ENCODE peak calls at places on chromosome 21, in five cellular contexts. J is activated naive CD4-positive, alpha-beta T cell treated with anti-CD3 and anti-CD28 coated beads, Interleukin-2, amount 50 U/mL, for 16 hours; F is heart right ventricle; N is GM10248; X is neural progenitor cell. Q is an unnamed sample.

GRCh38 chr21:36065497-36066036 is 4.3 kb upstream of the CBR1 start:
- DNase-seq in F (no peak), N (no peak), J (no peak), X (no peak), Q (no peak)

GRCh38 chr21:38527737-38528136 is 29.5 kb upstream of the ERG start:
- DNase-seq in F (no peak), J (no peak), X (no peak), N (no peak), Q (no peak)

GRCh38 chr21:41671859-41672542 is 94.9 kb downstream of the RIPK4 start:
- DNase-seq in X (no peak), F (no peak), N (no peak), J (no peak), Q (peak)

GRCh38 chr21:33383056-33383888 is 19.9 kb upstream of the IFNGR2 start:
- DNase-seq in N (peak), F (peak), X (peak), J (peak), Q (peak)

GRCh38 chr21:46171996-46172862 is 12.0 kb downstream of the SPATC1L start:
- DNase-seq in J (no peak), X (no peak), F (no peak), N (no peak), Q (peak)

GRCh38 chr21:42699196-42699595 is 45.8 kb downstream of the PDE9A start:
- DNase-seq in N (no peak), X (no peak), J (no peak), F (no peak), Q (peak)

GRCh38 chr21:29257701-29258100 is 41.0 kb upstream of the BACH1 start:
- DNase-seq in J (no peak), F (no peak), X (no peak), N (no peak), Q (no peak)

GRCh38 chr21:44441581-44442265 is 13.6 kb upstream of the LRRC3 start:
- DNase-seq in X (no peak), F (no peak), J (peak), N (no peak), Q (peak)

GRCh38 chr21:46071082-46071481 is 26.8 kb upstream of the COL6A2 start:
- DNase-seq in J (no peak), N (no peak), F (no peak), X (no peak), Q (peak)

GRCh38 chr21:42684109-42684916 is 30.9 kb downstream of the PDE9A start:
- DNase-seq in F (no peak), N (no peak), J (peak), X (no peak), Q (peak)

GRCh38 chr21:45532826-45533730 is 9.2 kb downstream of the SLC19A1 start:
- DNase-seq in F (no peak), X (no peak), J (peak), N (no peak), Q (peak)

GRCh38 chr21:42820513-42821465 is 58.5 kb downstream of the WDR4 start:
- DNase-seq in F (no peak), N (no peak), X (no peak), J (no peak), Q (no peak)

GRCh38 chr21:45618846-45619485 is 24.6 kb upstream of the PCBP3 start:
- DNase-seq in J (no peak), X (no peak), N (no peak), F (no peak), Q (no peak)

GRCh38 chr21:43267391-43268085 is 98.7 kb downstream of the CRYAA start:
- DNase-seq in F (no peak), X (no peak), J (no peak), N (no peak), Q (no peak)

GRCh38 chr21:32256873-32257620 is 21.8 kb downstream of the MIS18A start:
- DNase-seq in F (peak), X (no peak), J (no peak), N (no peak), Q (peak)

GRCh38 chr21:43277481-43278351 is 108.9 kb downstream of the CRYAA start:
- DNase-seq in X (peak), J (no peak), N (no peak), F (peak), Q (no peak)

GRCh38 chr21:43868461-43868860 is 3.4 kb downstream of the AGPAT3 start:
- DNase-seq in F (no peak), N (no peak), J (no peak), X (no peak), Q (no peak)

GRCh38 chr21:14675774-14676530 is 129.8 kb upstream of the SAMSN1 start:
- DNase-seq in X (no peak), N (no peak), F (no peak), J (no peak), Q (no peak)

GRCh38 chr21:40173833-40174232 is 306.6 kb downstream of the PCP4 start:
- DNase-seq in J (no peak), N (no peak), F (no peak), X (peak), Q (no peak)

GRCh38 chr21:20253261-20253660 is 744.9 kb upstream of the NCAM2 start:
- DNase-seq in J (no peak), F (no peak), N (no peak), X (no peak), Q (no peak)

GRCh38 chr21:33691945-33692594 is 49.8 kb downstream of the ITSN1 start:
- DNase-seq in J (no peak), F (no peak), N (no peak), X (no peak), Q (no peak)

GRCh38 chr21:42454791-42455190 is 41.2 kb downstream of the RSPH1 start:
- DNase-seq in X (no peak), N (no peak), J (no peak), F (no peak), Q (no peak)

GRCh38 chr21:16588433-16588860 is 858.7 kb downstream of the USP25 start:
- DNase-seq in N (no peak), J (no peak), F (peak), X (peak), Q (peak)

GRCh38 chr21:38664315-38664714 is 141.4 kb upstream of the ETS2 start:
- DNase-seq in F (no peak), J (no peak), X (no peak), N (no peak), Q (no peak)

GRCh38 chr21:39251326-39251725 is 62.1 kb downstream of the BRWD1 start:
- DNase-seq in F (no peak), X (no peak), N (no peak), J (no peak), Q (no peak)

GRCh38 chr21:29193907-29194306 is 63.5 kb downstream of the MAP3K7CL start:
- DNase-seq in J (no peak), N (no peak), F (no peak), X (no peak), Q (no peak)

GRCh38 chr21:45865106-45865835 is 116.3 kb upstream of the COL6A1 start:
- DNase-seq in J (no peak), N (no peak), F (no peak), X (no peak), Q (no peak)

GRCh38 chr21:45880097-45881068 is 101.2 kb upstream of the COL6A1 start:
- DNase-seq in N (peak), X (peak), J (peak), F (peak), Q (peak)

GRCh38 chr21:42463861-42464515 is 32.0 kb downstream of the RSPH1 start:
- DNase-seq in X (no peak), J (peak), F (peak), N (no peak), Q (no peak)

GRCh38 chr21:41817228-41817627 is 50.4 kb upstream of the RIPK4 start:
- DNase-seq in X (peak), F (peak), J (peak), N (peak), Q (peak)

GRCh38 chr21:41133896-41134522 is 34.0 kb upstream of the BACE2 start:
- DNase-seq in X (peak), N (peak), F (no peak), J (no peak), Q (no peak)

GRCh38 chr21:15141236-15141970 is 76.6 kb upstream of the NRIP1 start:
- DNase-seq in X (no peak), J (no peak), F (no peak), N (no peak), Q (no peak)

GRCh38 chr21:43959231-43960041 is 52.7 kb upstream of the TRAPPC10 start:
- DNase-seq in X (no peak), F (no peak), N (no peak), J (no peak), Q (no peak)

GRCh38 chr21:46128106-46128982 is 27.0 kb downstream of the FTCD start:
- DNase-seq in J (no peak), N (no peak), X (peak), F (peak), Q (peak)

GRCh38 chr21:36008505-36008904 is 51.8 kb downstream of the SETD4 start:
- DNase-seq in X (no peak), F (no peak), J (no peak), N (no peak), Q (peak)